ENCODE peak calls at places on chromosome 17, in six cellular contexts. M is K562, P is HepG2, D is GM12891, O is GM12878, N is H1. C is an unnamed sample.

GRCh38 chr17:301681-302299 is 50.8 kb downstream of the RPH3AL start:
- DNase-seq in O (no peak), D (no peak), P (no peak), N (no peak), M (no peak), C (no peak)

GRCh38 chr17:74618446-74618845 is 5.1 kb downstream of the CD300E start:
- DNase-seq in D (no peak), N (no peak), P (no peak), O (no peak), M (no peak), C (no peak)

GRCh38 chr17:43900858-43901754 is 6.2 kb downstream of the MPP2 start:
- DNase-seq in M (no peak), D (no peak), O (no peak), P (no peak), N (no peak), C (no peak)

GRCh38 chr17:80682372-80682771 is 137.7 kb downstream of the RPTOR start:
- DNase-seq in M (no peak), P (no peak), N (no peak), D (no peak), O (no peak), C (no peak)

GRCh38 chr17:80637286-80637703 is 92.7 kb downstream of the RPTOR start:
- DNase-seq in D (no peak), N (no peak), P (no peak), M (no peak), O (no peak), C (no peak)

GRCh38 chr17:41145261-41145660 is 4.4 kb downstream of the KRTAP4-5 start:
- DNase-seq in P (no peak), D (no peak), M (no peak), N (no peak), O (no peak), C (no peak)

GRCh38 chr17:76528156-76528527 is 9.4 kb downstream of the CYGB start:
- DNase-seq in P (no peak), N (no peak), O (no peak), D (no peak), M (no peak), C (peak)

GRCh38 chr17:27407916-27408846 is 48.1 kb upstream of the KSR1 start:
- DNase-seq in O (no peak), N (no peak), M (no peak), D (no peak), P (peak), C (no peak)

GRCh38 chr17:64118452-64118979 is 11.4 kb downstream of the ERN1 start:
- DNase-seq in D (no peak), M (peak), P (no peak), O (no peak), N (no peak), C (no peak)

GRCh38 chr17:46940692-46941404 is 17.9 kb downstream of the GOSR2 start:
- DNase-seq in D (peak), M (peak), O (no peak), N (peak), P (peak), C (peak)

GRCh38 chr17:61251939-61252865 is 147.4 kb upstream of the TBX2 start:
- DNase-seq in M (no peak), N (no peak), P (no peak), D (no peak), O (no peak), C (no peak)

GRCh38 chr17:16091773-16092172 is 92.1 kb downstream of the TTC19 start:
- DNase-seq in O (no peak), P (no peak), N (no peak), M (peak), D (no peak), C (no peak)

GRCh38 chr17:80026359-80027042 is 9.2 kb downstream of the TBC1D16 start:
- DNase-seq in P (no peak), O (no peak), N (no peak), M (no peak), D (no peak), C (no peak)

GRCh38 chr17:74490716-74491115 is 24.3 kb downstream of the CD300A start:
- DNase-seq in P (no peak), N (no peak), M (no peak), O (no peak), D (no peak), C (no peak)

GRCh38 chr17:17523001-17523713 is 27.0 kb upstream of the RASD1 start:
- DNase-seq in N (no peak), P (no peak), O (no peak), D (no peak), M (no peak), C (no peak)

GRCh38 chr17:82342361-82343079 is 9.0 kb upstream of the SECTM1 start:
- DNase-seq in N (no peak), P (no peak), M (no peak), O (no peak), D (no peak), C (no peak)

GRCh38 chr17:68533887-68534700 is 21.9 kb downstream of the PRKAR1A start:
- DNase-seq in O (no peak), P (no peak), M (no peak), N (no peak), D (no peak), C (no peak)

GRCh38 chr17:56558088-56558487 is 35.4 kb upstream of the NOG start:
- DNase-seq in N (no peak), P (no peak), D (no peak), M (no peak), O (no peak), C (no peak)

GRCh38 chr17:79865351-79866210 is 26.3 kb upstream of the CBX4 start:
- DNase-seq in N (no peak), O (no peak), P (no peak), D (no peak), M (no peak), C (no peak)

GRCh38 chr17:40552806-40553693 is 12.2 kb downstream of the CCR7 start:
- DNase-seq in N (no peak), M (no peak), O (no peak), D (no peak), P (no peak), C (no peak)

GRCh38 chr17:59331929-59332889 is 754 bp downstream of the YPEL2 start:
- DNase-seq in P (no peak), O (no peak), M (peak), D (no peak), N (no peak), C (peak)

GRCh38 chr17:8954339-8954738 is 11.2 kb downstream of the PIK3R5 start:
- DNase-seq in P (no peak), O (no peak), D (no peak), M (no peak), N (peak), C (no peak)

GRCh38 chr17:38685485-38685884 is 10.7 kb upstream of the EPOP start:
- DNase-seq in N (no peak), M (no peak), D (no peak), P (no peak), O (no peak), C (no peak)

GRCh38 chr17:12509836-12510235 is 155.9 kb upstream of the MYOCD start:
- DNase-seq in O (no peak), M (no peak), D (no peak), P (no peak), N (no peak), C (no peak)

GRCh38 chr17:5203178-5203907 is 11.7 kb upstream of the ZNF594 start:
- DNase-seq in O (no peak), M (no peak), N (no peak), P (no peak), D (no peak), C (no peak)

GRCh38 chr17:50062323-50063243 is 6.7 kb downstream of the ITGA3 start:
- DNase-seq in O (no peak), M (no peak), N (no peak), P (no peak), D (no peak), C (no peak)

GRCh38 chr17:81517339-81518112 is 4.9 kb upstream of the ACTG1 start:
- DNase-seq in P (no peak), D (peak), M (no peak), O (peak), N (no peak), C (peak)

GRCh38 chr17:69607162-69607834 is 192.8 kb downstream of the MAP2K6 start:
- DNase-seq in D (peak), N (peak), P (peak), O (peak), M (peak), C (no peak)

GRCh38 chr17:16928406-16929280 is 43.3 kb downstream of the TNFRSF13B start:
- DNase-seq in O (no peak), D (no peak), M (no peak), P (no peak), N (no peak), C (no peak)

DNA sequence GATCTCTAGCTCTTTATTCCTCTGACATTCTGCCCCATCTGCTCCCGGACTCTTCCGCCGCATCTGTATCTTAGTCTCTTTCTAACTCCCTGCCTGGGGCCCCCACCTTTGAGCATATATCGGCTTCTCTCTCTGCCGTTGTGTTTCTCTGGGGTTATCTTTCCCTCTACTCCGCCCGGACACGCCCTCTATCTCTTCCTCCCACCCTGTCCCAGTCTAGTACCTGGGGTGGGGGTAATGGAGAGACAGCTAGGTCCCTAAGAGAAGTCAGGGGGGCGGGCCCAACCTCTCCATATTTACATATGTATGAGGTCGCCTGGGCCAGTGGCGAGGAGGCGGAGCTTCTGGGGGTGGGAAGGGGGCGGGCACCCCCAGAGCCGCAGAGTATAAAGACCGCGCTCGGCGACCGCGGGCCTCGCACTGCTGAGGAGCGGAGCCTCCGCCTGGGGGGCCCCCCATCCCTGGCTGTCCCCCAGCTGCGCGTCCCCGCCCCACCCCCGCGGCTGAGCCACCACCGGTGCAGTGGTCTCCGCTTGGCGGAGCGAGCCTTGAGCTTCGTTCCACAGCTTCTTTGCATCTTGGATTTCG is at the start of gene ATP1B2:
- DNase-seq in P (peak), O (no peak), N (peak), M (peak), D (peak), C (peak)
- TF ChIP-seq POLR2A in P (no peak), O (peak), N (peak), M (peak), D (no peak), C (no peak)

GRCh38 chr17:32267690-32268205 is 2.1 kb downstream of the RHBDL3 start:
- DNase-seq in M (no peak), D (no peak), P (no peak), N (no peak), O (no peak), C (no peak)

GRCh38 chr17:32265192-32265895 is at the start of gene RHBDL3:
- DNase-seq in M (no peak), N (no peak), P (no peak), D (no peak), O (no peak), C (no peak)

GRCh38 chr17:32265896-32266388 is 310 bp downstream of the RHBDL3 start:
- DNase-seq in P (no peak), O (no peak), N (no peak), D (no peak), M (no peak), C (no peak)

GRCh38 chr17:32264823-32265191 is 825 bp upstream of the RHBDL3 start:
- DNase-seq in M (no peak), N (no peak), O (no peak), D (no peak), P (no peak), C (no peak)

GRCh38 chr17:32266389-32267269 is 997 bp downstream of the RHBDL3 start:
- DNase-seq in M (no peak), N (no peak), P (no peak), D (no peak), O (no peak), C (no peak)
- TF ChIP-seq TAF1 in M (no peak), N (peak), P (no peak), D (no peak), O (no peak), C (no peak)

DNA sequence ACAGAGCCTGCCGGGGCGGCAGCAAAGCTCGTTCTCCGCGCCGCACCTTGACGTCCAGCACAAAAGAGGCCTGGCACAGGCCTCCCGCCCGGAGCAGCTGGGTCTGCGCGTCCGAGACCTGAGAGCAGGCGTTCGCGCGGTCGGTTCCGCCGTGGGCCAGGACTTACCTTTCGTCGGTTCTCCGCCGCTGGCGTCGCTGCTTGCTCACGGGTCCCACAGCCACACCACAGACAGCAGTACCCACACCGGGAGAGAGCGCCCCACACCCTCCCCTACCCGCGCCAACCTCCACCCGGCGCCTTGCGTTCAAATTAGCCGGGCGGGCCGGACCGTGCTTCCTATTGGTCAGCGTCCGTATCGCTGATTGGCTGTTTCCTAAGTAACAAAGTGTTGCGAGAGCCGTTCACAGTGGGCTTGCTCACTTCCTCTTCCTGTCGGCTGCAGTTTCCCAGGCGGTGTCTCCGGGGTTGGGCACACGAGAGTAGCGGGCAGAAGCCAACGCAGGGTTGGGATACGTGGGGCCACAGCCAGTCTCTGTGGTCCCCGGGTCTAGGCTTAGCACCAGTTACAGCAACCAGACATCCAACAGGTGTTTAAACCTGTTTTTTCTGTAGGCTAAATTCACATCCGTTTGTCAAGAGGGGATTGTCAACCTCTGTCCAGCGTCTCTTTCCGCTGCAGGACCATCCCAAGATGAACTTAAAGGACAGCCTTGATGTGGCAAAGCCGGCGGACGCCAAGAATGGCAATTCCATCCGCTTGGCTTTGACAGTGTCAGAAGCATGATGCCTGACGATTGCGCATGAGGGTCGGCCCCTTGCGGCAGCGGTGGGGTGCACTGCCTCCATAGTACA is at the start of gene KIF18B:
- DNase-seq in D (peak), P (peak), M (peak), N (peak), O (peak), C (peak)
- TF ChIP-seq POLR2A in D (peak), P (peak), M (peak), N (peak), O (peak), C (peak)

GRCh38 chr17:31571124-31571892 is 179.8 kb downstream of the RAB11FIP4 start:
- DNase-seq in O (no peak), P (no peak), N (no peak), D (no peak), M (no peak), C (no peak)
- TF ChIP-seq TAF1 in O (no peak), P (no peak), N (no peak), D (no peak), M (no peak), C (no peak)

GRCh38 chr17:28747046-28747691 is 3.4 kb downstream of the TRAF4 start:
- DNase-seq in M (no peak), D (no peak), O (no peak), N (no peak), P (no peak), C (no peak)
- TF ChIP-seq POLR2A in M (no peak), D (no peak), O (peak), N (no peak), P (no peak), C (no peak)

C was measured in GM12892.